ENCODE peak calls at places on chromosomes 11 and 22, in ten cellular contexts. D is tibial nerve; R is neuronal stem cell; K is epithelial cell of prostate; T is upper lobe of right lung; F is kidney; X is cardiac muscle cell; O is right lobe of liver; V is effector memory CD4-positive, alpha-beta T cell; Z is uterus. M is an unnamed sample.

GRCh38 chr11:87295237-87295636 is 257.5 kb downstream of the TMEM135 start:
- DNase-seq in D (no peak), R (no peak), K (no peak), T (no peak), F (no peak), X (no peak), O (no peak), V (no peak), Z (no peak), M (no peak)

GRCh38 chr11:102437026-102437425 is 15.5 kb downstream of the TMEM123 start:
- DNase-seq in D (no peak), R (no peak), K (no peak), T (no peak), F (no peak), X (no peak), O (no peak), V (no peak), Z (no peak), M (no peak)

GRCh38 chr11:125743681-125744080 is 2.4 kb upstream of the PATE1 start:
- DNase-seq in D (no peak), R (no peak), K (no peak), T (no peak), F (no peak), X (no peak), O (no peak), V (no peak), Z (no peak), M (no peak)

GRCh38 chr11:92269021-92269420 is 44.4 kb downstream of the FAT3 start:
- DNase-seq in D (no peak), R (peak), K (no peak), T (no peak), F (no peak), X (peak), O (no peak), V (no peak), Z (no peak), M (no peak)

GRCh38 chr11:61362542-61362875 is 335 bp downstream of the TMEM138 start:
- DNase-seq in D (no peak), R (no peak), K (no peak), T (no peak), F (no peak), X (peak), O (no peak), V (no peak), Z (peak), M (no peak)

GRCh38 chr22:24592144-24592845 is 578 bp downstream of the LRRC75B start:
- DNase-seq in D (no peak), R (peak), K (no peak), T (no peak), F (peak), X (no peak), O (no peak), V (no peak), Z (no peak), M (no peak)

GRCh38 chr11:127339376-127339775 is 338.8 kb upstream of the KIRREL3 start:
- DNase-seq in D (no peak), R (no peak), K (no peak), T (no peak), F (no peak), X (no peak), O (no peak), V (no peak), Z (no peak), M (no peak)

GRCh38 chr11:56849852-56850251 is 101.4 kb upstream of the OR9G4 start:
- DNase-seq in D (no peak), R (no peak), K (no peak), T (no peak), F (no peak), X (no peak), O (no peak), V (no peak), Z (no peak), M (no peak)

GRCh38 chr11:15006139-15006759 is 34.1 kb upstream of the CALCA start:
- DNase-seq in D (no peak), R (no peak), K (peak), T (no peak), F (no peak), X (peak), O (no peak), V (no peak), Z (no peak), M (no peak)

GRCh38 chr11:4146765-4147098 is 52.1 kb downstream of the RRM1 start:
- DNase-seq in D (no peak), R (no peak), K (no peak), T (no peak), F (no peak), X (no peak), O (no peak), V (no peak), Z (no peak), M (no peak)

GRCh38 chr22:27612075-27612474 is 189.5 kb downstream of the MN1 start:
- DNase-seq in D (no peak), R (no peak), K (no peak), T (no peak), F (no peak), X (no peak), O (no peak), V (no peak), Z (no peak), M (no peak)

GRCh38 chr11:113952070-113952469 is 22.8 kb upstream of the HTR3A start:
- DNase-seq in D (no peak), R (no peak), K (no peak), T (no peak), F (no peak), X (no peak), O (no peak), V (no peak), Z (no peak), M (no peak)

GRCh38 chr11:126165366-126166156 is 45.9 kb downstream of the RPUSD4 start:
- DNase-seq in D (no peak), R (no peak), K (no peak), T (no peak), F (peak), X (no peak), O (peak), V (no peak), Z (peak), M (no peak)

GRCh38 chr11:96101146-96101545 is 177.2 kb upstream of the MTMR2 start:
- DNase-seq in D (no peak), R (no peak), K (no peak), T (no peak), F (no peak), X (no peak), O (no peak), V (no peak), Z (no peak), M (no peak)
- H3K27ac ChIP-seq in D (peak), R (no peak), K (no peak), T (no peak), F (peak), X (no peak), O (no peak), V (no peak), Z (no peak), M (no peak)

DNA sequence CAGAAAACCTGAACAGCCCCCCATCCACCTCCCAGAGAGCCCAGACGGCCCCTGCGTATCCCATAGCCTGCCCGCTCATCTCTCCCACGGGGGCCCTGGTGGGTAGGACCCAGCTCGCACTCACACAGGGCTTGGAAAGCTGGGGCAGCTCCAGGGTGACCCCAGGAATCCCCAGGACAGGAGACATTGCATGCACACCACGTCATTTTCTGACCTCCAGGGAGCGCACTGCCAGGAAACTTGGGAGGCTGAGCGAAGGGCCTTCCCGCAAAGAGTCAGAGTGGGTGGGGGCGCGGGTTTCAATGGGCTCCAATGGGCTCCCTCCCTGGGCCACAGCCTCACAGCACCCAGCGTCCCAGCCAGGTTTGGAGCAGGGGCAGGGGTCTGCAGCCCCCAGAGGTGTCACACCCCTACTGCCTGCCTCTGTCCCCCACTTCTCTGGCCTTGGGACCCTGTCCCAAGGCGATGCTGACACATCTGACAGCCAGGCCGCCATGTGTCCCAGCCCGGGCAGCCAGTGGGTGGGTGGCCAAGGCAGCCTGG is 8.2 kb upstream of the SYT8 start:
- DNase-seq in D (no peak), R (no peak), K (no peak), T (peak), F (peak), X (no peak), O (peak), V (no peak), Z (no peak), M (no peak)
- H3K27ac ChIP-seq in D (peak), R (no peak), K (peak), T (peak), F (no peak), X (no peak), O (no peak), V (no peak), Z (no peak), M (no peak)

DNA sequence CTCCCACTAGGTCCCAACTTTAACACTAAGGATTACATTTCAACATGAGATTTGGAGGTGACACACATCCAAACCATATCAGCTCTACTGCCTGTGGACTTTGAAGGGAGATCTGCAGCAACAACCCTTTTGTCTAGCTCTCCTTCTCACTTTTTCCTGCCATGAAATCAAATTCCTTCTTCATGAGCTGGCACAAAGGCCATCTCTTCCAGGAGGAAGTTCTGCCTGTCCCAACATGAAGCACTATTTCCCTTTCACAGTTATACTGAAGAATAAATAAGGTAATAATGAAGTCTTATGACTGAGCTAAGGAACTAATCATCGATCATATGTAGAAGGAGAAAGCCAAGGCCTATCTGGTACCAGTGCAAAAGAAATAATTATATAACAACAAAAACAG is 253.5 kb upstream of the TENM4 start:
- DNase-seq in D (no peak), R (no peak), K (no peak), T (no peak), F (no peak), X (no peak), O (no peak), V (no peak), Z (no peak), M (no peak)
- H3K27ac ChIP-seq in D (no peak), R (no peak), K (peak), T (no peak), F (no peak), X (no peak), O (no peak), V (no peak), Z (no peak), M (no peak)

GRCh38 chr22:45473626-45474237 is 29.0 kb upstream of the FBLN1 start:
- DNase-seq in D (no peak), R (no peak), K (no peak), T (peak), F (no peak), X (no peak), O (no peak), V (no peak), Z (no peak), M (no peak)

GRCh38 chr22:45475063-45475747 is 27.5 kb upstream of the FBLN1 start:
- DNase-seq in D (no peak), R (no peak), K (no peak), T (peak), F (no peak), X (no peak), O (no peak), V (no peak), Z (no peak), M (no peak)

GRCh38 chr22:45469573-45470383 is 32.9 kb upstream of the FBLN1 start:
- DNase-seq in D (no peak), R (no peak), K (no peak), T (no peak), F (peak), X (no peak), O (no peak), V (no peak), Z (peak), M (no peak)

GRCh38 chr22:45470871-45471270 is 31.8 kb upstream of the FBLN1 start:
- DNase-seq in D (no peak), R (no peak), K (no peak), T (no peak), F (peak), X (no peak), O (no peak), V (no peak), Z (no peak), M (no peak)

GRCh38 chr22:45472426-45472825 is 30.3 kb upstream of the FBLN1 start:
- DNase-seq in D (no peak), R (no peak), K (no peak), T (peak), F (no peak), X (no peak), O (no peak), V (no peak), Z (no peak), M (no peak)
- H3K27ac ChIP-seq in D (no peak), R (no peak), K (no peak), T (no peak), F (no peak), X (no peak), O (no peak), V (no peak), Z (peak), M (no peak)